ENCODE peak calls at places on chromosome 17, in ten cellular contexts. W is uterus; R is naive thymus-derived CD4-positive, alpha-beta T cell; O is HAP-1; Z is hepatocyte; J is left ventricle myocardium inferior; S is tibial artery; T is MM.1S; C is lower leg skin; M is psoas muscle. A is an unnamed sample.

GRCh38 chr17:14337596-14338079 is 36.8 kb downstream of the HS3ST3B1 start:
- DNase-seq in T (no peak), W (no peak), M (no peak), Z (no peak), J (no peak), O (no peak), C (no peak), S (no peak), R (no peak), A (no peak)

GRCh38 chr17:29682987-29683386 is 60.3 kb upstream of the CORO6 start:
- DNase-seq in C (no peak), R (no peak), S (no peak), O (peak; percentile 11), W (no peak), J (no peak), Z (no peak), M (no peak), T (no peak), A (no peak)

GRCh38 chr17:41530062-41531048 is 2.2 kb upstream of the KRT19 start:
- DNase-seq in R (no peak), T (no peak), W (peak; percentile 67), Z (peak; percentile 91), C (no peak), J (no peak), O (no peak), S (no peak), M (no peak), A (no peak)

GRCh38 chr17:50359998-50360461 is 13.0 kb downstream of the MRPL27 start:
- DNase-seq in C (no peak), T (no peak), Z (no peak), M (no peak), O (no peak), R (no peak), W (no peak), J (no peak), S (no peak), A (no peak)

GRCh38 chr17:78680436-78680835 is 101.6 kb downstream of the CYTH1 start:
- DNase-seq in R (no peak), M (no peak), S (no peak), W (no peak), Z (no peak), T (no peak), J (no peak), C (no peak), O (no peak), A (no peak)

GRCh38 chr17:50594931-50595330 is 34.4 kb downstream of the CACNA1G start:
- DNase-seq in C (no peak), J (no peak), T (no peak), R (no peak), M (no peak), S (no peak), O (no peak), W (no peak), Z (no peak), A (no peak)

GRCh38 chr17:68398731-68399637 is 58.3 kb downstream of the WIPI1 start:
- DNase-seq in W (peak; percentile 58), M (peak; percentile 75), S (no peak), R (no peak), J (peak; percentile 49), Z (peak; percentile 80), C (no peak), O (peak; percentile 76), T (peak; percentile 69), A (no peak)

GRCh38 chr17:57671546-57672204 is 73.4 kb downstream of the CCDC182 start:
- DNase-seq in W (peak; percentile 65), Z (peak; percentile 89), R (peak; percentile 72), S (peak; percentile 81), O (peak; percentile 86), T (peak; percentile 69), J (peak; percentile 73), C (no peak), M (peak; percentile 82), A (peak; percentile 40)

GRCh38 chr17:81648013-81648706 is 8.2 kb downstream of the PDE6G start:
- DNase-seq in R (no peak), W (no peak), M (no peak), J (no peak), O (no peak), C (no peak), T (no peak), Z (no peak), S (no peak), A (no peak)
- H3K4me3 ChIP-seq in R (no peak overlapping the region), W (no peak overlapping the region), M (no peak overlapping the region), J (peak overlapping the region; percentile 30), O (no peak overlapping the region), C (no peak overlapping the region), T (no peak overlapping the region), Z (no peak overlapping the region), S (no peak overlapping the region), A (no peak overlapping the region)

GRCh38 chr17:81250286-81251090 is 11.4 kb downstream of the NDUFAF8 start:
- DNase-seq in R (no peak), S (no peak), W (no peak), C (no peak), M (peak; percentile 46), J (no peak), Z (no peak), O (no peak), T (no peak), A (no peak)

GRCh38 chr17:81251943-81252301 is 12.8 kb downstream of the NDUFAF8 start:
- DNase-seq in S (no peak), O (no peak), J (no peak), Z (no peak), W (no peak), M (no peak), C (no peak), R (no peak), T (no peak), A (no peak)

GRCh38 chr17:81249233-81250040 is 10.3 kb downstream of the NDUFAF8 start:
- DNase-seq in T (no peak), J (no peak), R (no peak), M (peak; percentile 49), Z (no peak), O (no peak), S (no peak), W (no peak), C (no peak), A (no peak)

GRCh38 chr17:81252336-81253329 is 13.5 kb downstream of the NDUFAF8 start:
- DNase-seq in R (no peak), O (no peak), Z (no peak), S (no peak), T (no peak), M (no peak), W (no peak), C (no peak), J (no peak), A (no peak)

DNA sequence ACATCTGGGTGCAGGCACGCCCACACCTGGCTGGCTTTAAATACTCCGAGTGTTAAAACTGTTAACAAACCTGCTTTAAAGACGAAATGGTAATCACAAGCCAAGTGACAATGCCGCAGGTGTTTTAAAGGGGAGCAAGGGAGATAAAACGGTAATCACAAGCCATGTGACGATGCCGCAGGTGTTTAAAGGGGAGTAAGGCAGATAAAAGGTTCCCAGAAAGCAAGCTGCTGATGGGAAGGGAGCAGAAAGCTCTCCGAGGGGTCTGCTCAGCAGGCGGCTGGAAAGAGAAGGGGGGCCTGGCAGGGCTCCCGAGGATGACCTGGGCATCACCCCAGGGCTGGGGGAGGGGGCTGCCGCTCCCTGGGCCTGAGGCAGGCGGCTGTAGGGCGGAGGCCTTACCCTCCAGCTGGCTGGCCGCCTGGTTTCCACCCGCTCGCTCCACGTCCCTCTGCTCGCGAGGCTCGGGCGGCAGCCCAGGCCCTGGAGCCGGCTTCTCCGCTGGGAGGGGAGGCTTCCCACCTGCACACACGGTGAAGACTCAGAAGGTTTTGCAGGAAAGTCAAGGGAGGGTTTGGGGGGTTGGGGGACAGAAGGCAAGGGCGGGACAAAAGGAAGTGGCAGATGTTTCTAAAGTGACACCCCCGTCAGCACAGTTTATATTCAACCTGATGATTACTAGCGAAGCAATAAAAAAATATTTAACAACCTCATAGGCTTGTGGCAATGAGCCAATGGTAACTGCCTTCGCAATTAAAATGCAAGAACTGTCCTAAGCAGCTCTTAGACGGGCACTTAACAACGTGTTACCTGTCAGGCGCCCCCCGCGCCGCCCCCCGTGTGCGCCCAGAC is 12.2 kb downstream of the NDUFAF8 start:
- DNase-seq in M (no peak), R (no peak), W (no peak), J (peak; percentile 56), O (no peak), Z (no peak), S (no peak), C (no peak), T (no peak), A (no peak)
- H3K4me3 ChIP-seq in M (no peak overlapping the region), R (no peak overlapping the region), W (no peak overlapping the region), J (no peak overlapping the region), O (no peak overlapping the region), Z (no peak overlapping the region), S (no peak overlapping the region), C (no peak overlapping the region), T (no peak overlapping the region), A (no peak overlapping the region)

GRCh38 chr17:5282639-5283217 is 644 bp downstream of the RABEP1 start:
- DNase-seq in Z (no peak), C (no peak), W (peak; percentile 31), T (peak; percentile 34), S (peak; percentile 70), J (peak; percentile 22), O (peak; percentile 38), M (no peak), R (no peak), A (peak; percentile 23)

GRCh38 chr17:5281814-5282638 is at the start of gene RABEP1:
- DNase-seq in O (peak; percentile 95), T (peak; percentile 90), R (peak; percentile 93), W (peak; percentile 88), Z (peak; percentile 95), M (peak; percentile 97), S (peak; percentile 93), J (peak; percentile 93), C (peak; percentile 83), A (peak; percentile 92)

GRCh38 chr17:5283531-5284315 is 1.6 kb downstream of the RABEP1 start:
- DNase-seq in M (no peak), O (peak; percentile 15), R (no peak), S (no peak), J (no peak), Z (peak; percentile 39), W (no peak), C (no peak), T (no peak), A (no peak)

GRCh38 chr17:5291683-5292082 is 9.6 kb downstream of the RABEP1 start:
- DNase-seq in M (no peak), R (no peak), Z (no peak), W (no peak), S (no peak), O (no peak), T (no peak), J (no peak), C (no peak), A (no peak)

GRCh38 chr17:5286846-5287245 is 4.8 kb downstream of the RABEP1 start:
- DNase-seq in J (no peak), Z (no peak), M (no peak), W (no peak), T (no peak), R (no peak), S (no peak), C (no peak), O (peak; percentile 52), A (no peak)
- H3K4me3 ChIP-seq in J (no peak overlapping the region), Z (no peak overlapping the region), M (no peak overlapping the region), W (no peak overlapping the region), T (no peak overlapping the region), R (no peak overlapping the region), S (no peak overlapping the region), C (no peak overlapping the region), O (no peak overlapping the region), A (no peak overlapping the region)

GRCh38 chr17:48548687-48549621 is 4.0 kb upstream of the HOXB2 start:
- DNase-seq in S (no peak), W (no peak), M (no peak), T (no peak), C (no peak), Z (no peak), R (no peak), O (peak; percentile 50), J (no peak), A (no peak)

GRCh38 chr17:48546187-48546923 is 1.4 kb upstream of the HOXB2 start:
- DNase-seq in W (peak; percentile 62), S (no peak), O (peak; percentile 71), M (no peak), R (no peak), J (no peak), T (no peak), Z (no peak), C (no peak), A (no peak)

GRCh38 chr17:48545539-48545938 is 630 bp upstream of the HOXB2 start:
- DNase-seq in O (no peak), C (no peak), S (no peak), J (no peak), R (no peak), T (no peak), M (no peak), Z (no peak), W (no peak), A (no peak)

GRCh38 chr17:48547839-48548686 is 3.2 kb upstream of the HOXB2 start:
- DNase-seq in T (no peak), O (peak; percentile 69), S (no peak), W (no peak), Z (no peak), R (peak; percentile 61), J (no peak), C (no peak), M (no peak), A (peak; percentile 36)

DNA sequence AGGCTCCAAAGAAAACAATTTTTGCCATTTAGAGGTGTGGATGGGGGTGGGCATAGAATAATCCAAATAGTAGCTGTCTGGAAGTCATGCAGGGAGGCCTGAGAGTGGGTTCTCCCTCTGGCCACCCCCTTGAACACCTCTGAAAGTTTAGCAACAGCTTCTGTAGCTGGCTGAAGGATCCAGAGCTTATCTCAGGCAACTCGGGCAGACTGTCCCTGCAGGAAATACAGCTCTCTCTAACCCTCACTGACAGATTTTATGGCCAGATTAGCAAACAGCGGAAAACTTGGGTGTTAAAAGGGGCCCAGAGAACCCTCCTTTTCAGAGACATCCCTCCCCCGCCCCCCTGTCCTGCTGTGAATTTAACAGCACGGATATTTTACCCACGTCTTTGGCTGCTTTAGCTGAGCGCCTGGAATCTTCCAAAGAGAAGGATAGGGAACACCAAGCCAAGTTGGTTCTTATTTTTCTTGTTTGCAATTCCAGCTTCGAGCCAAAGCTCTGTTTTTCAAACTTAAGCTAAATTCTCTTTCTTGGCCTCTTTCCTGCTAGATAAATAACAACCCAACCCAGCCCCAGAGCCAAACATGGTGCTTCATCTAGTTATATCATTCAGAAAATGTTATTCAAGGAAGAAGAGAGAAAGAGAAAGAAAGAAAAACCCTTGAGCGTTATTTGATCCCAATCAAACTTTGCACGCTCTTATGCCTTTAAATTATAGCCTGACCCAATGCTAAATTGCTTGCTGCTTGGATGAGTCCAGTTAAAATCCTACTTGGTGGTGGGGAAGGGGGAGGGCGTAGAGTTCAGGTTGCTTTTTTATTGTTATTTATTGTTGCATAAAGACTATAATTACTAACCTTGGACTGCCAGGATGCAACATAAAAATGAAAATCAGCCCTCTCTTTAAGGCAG is 2.3 kb upstream of the HOXB2 start:
- DNase-seq in J (no peak), W (peak; percentile 75), T (no peak), Z (peak; percentile 42), M (no peak), C (no peak), S (no peak), R (no peak), O (peak; percentile 56), A (no peak)
- H3K4me3 ChIP-seq in J (peak overlapping the region; percentile 35), W (peak overlapping the region; percentile 15), T (no peak overlapping the region), Z (no peak overlapping the region), M (peak overlapping the region; percentile 44), C (no peak overlapping the region), S (peak overlapping the region; percentile 49), R (peak overlapping the region; percentile 31), O (peak overlapping the region; percentile 14), A (peak overlapping the region; percentile 10)